ENCODE peak calls at places on chromosomes 2 and 18, in five cellular contexts. R, U, Y, N and Q are unnamed samples.

GRCh38 chr2:28350196-28350595 is 42.5 kb upstream of the FOSL2 start:
- DNase-seq in N (no peak), U (no peak), Y (no peak), R (no peak), Q (no peak)

GRCh38 chr2:201960300-201960699 is 73.4 kb upstream of the FZD7 start:
- DNase-seq in U (no peak), N (no peak), Y (no peak), R (no peak), Q (no peak)

GRCh38 chr18:42113529-42114191 is 158.6 kb downstream of the PIK3C3 start:
- DNase-seq in Y (no peak), N (no peak), R (peak), U (peak), Q (peak)

GRCh38 chr2:140603401-140603800 is 1527.4 kb downstream of the LRP1B start:
- DNase-seq in R (no peak), N (no peak), Y (no peak), U (peak), Q (no peak)

GRCh38 chr2:126244937-126245336 is 411.0 kb upstream of the GYPC start:
- DNase-seq in Y (peak), R (no peak), N (no peak), U (peak), Q (peak)

GRCh38 chr2:138724765-138725459 is 55.3 kb downstream of the NXPH2 start:
- DNase-seq in N (no peak), Y (no peak), U (no peak), R (no peak), Q (peak)

GRCh38 chr2:207469380-207469779 is 60.4 kb upstream of the CREB1 start:
- DNase-seq in N (no peak), R (no peak), U (no peak), Y (no peak), Q (no peak)

GRCh38 chr2:26724004-26724750 is 31.7 kb downstream of the KCNK3 start:
- DNase-seq in N (no peak), U (peak), R (no peak), Y (no peak), Q (peak)

GRCh38 chr2:37318401-37318800 is 6.2 kb downstream of the PRKD3 start:
- DNase-seq in U (peak), N (no peak), Y (peak), R (no peak), Q (no peak)

GRCh38 chr2:82491591-82491990 is 1967.5 kb downstream of the SUCLG1 start:
- DNase-seq in R (no peak), U (no peak), N (no peak), Y (no peak), Q (no peak)

GRCh38 chr2:134324942-134325341 is 71.1 kb downstream of the MGAT5 start:
- DNase-seq in Y (no peak), N (no peak), R (no peak), U (no peak), Q (no peak)

GRCh38 chr2:17851731-17852585 is 26.5 kb upstream of the KCNS3 start:
- DNase-seq in Y (peak), R (peak), U (peak), N (no peak), Q (peak)

GRCh38 chr2:171855401-171855800 is 38.6 kb downstream of the SLC25A12 start:
- DNase-seq in N (no peak), U (peak), Y (no peak), R (no peak), Q (no peak)

GRCh38 chr2:12050381-12050780 is 303.9 kb downstream of the LPIN1 start:
- DNase-seq in Y (no peak), U (peak), N (no peak), R (no peak), Q (no peak)

GRCh38 chr2:120938132-120938771 is 202.6 kb downstream of the GLI2 start:
- DNase-seq in R (no peak), N (no peak), Y (no peak), U (peak), Q (no peak)

GRCh38 chr18:48847807-48848486 is 102.8 kb downstream of the SMAD7 start:
- DNase-seq in N (no peak), Y (no peak), U (no peak), R (no peak), Q (no peak)

GRCh38 chr2:3340144-3340543 is 37.5 kb downstream of the EIPR1 start:
- DNase-seq in N (no peak), R (no peak), Y (no peak), U (no peak), Q (no peak)

GRCh38 chr2:239259173-239259572 is 141.6 kb downstream of the HDAC4 start:
- DNase-seq in R (no peak), U (no peak), N (no peak), Y (no peak), Q (no peak)

GRCh38 chr2:45506756-45507155 is 104.3 kb downstream of the SRBD1 start:
- DNase-seq in Y (no peak), R (no peak), N (no peak), U (no peak), Q (no peak)

GRCh38 chr2:108919571-108920373 is 69.2 kb downstream of the EDAR start:
- DNase-seq in R (no peak), N (no peak), Y (no peak), U (no peak), Q (no peak)

GRCh38 chr2:104901037-104901851 is 47.3 kb downstream of the POU3F3 start:
- DNase-seq in U (no peak), Y (no peak), N (no peak), R (no peak), Q (peak)

GRCh38 chr2:20698916-20699613 is 32.1 kb downstream of the GDF7 start:
- DNase-seq in R (no peak), Y (no peak), N (no peak), U (no peak), Q (no peak)

GRCh38 chr2:36444206-36444605 is 88.6 kb downstream of the CRIM1 start:
- DNase-seq in R (peak), N (no peak), U (no peak), Y (no peak), Q (no peak)

GRCh38 chr2:233462202-233462785 is 104.3 kb downstream of the USP40 start:
- DNase-seq in U (no peak), R (no peak), N (no peak), Y (no peak), Q (no peak)

GRCh38 chr18:13915973-13916372 is 637 bp upstream of the MC2R start:
- DNase-seq in U (peak), R (no peak), Y (no peak), N (no peak), Q (no peak)

GRCh38 chr18:7789853-7790552 is 222.9 kb downstream of the PTPRM start:
- DNase-seq in R (peak), U (peak), Y (no peak), N (no peak), Q (peak)

GRCh38 chr2:27992787-27993747 is 102.5 kb downstream of the BABAM2 start:
- DNase-seq in N (no peak), U (peak), Y (no peak), R (peak), Q (peak)

GRCh38 chr18:6956495-6956894 is 161.1 kb downstream of the LAMA1 start:
- DNase-seq in U (no peak), Y (no peak), N (no peak), R (no peak), Q (no peak)

GRCh38 chr2:43126817-43127207 is 99.6 kb downstream of the ZFP36L2 start:
- DNase-seq in U (no peak), Y (no peak), R (no peak), N (no peak), Q (no peak)

GRCh38 chr2:53018830-53019425 is 748.7 kb upstream of the CHAC2 start:
- DNase-seq in R (no peak), Y (no peak), N (no peak), U (peak), Q (peak)

GRCh38 chr18:78816916-78817315 is 162.7 kb upstream of the SALL3 start:
- DNase-seq in N (no peak), U (no peak), R (no peak), Y (no peak), Q (no peak)

GRCh38 chr18:7084080-7084765 is 33.4 kb downstream of the LAMA1 start:
- DNase-seq in U (peak), R (peak), Y (no peak), N (no peak), Q (peak)

GRCh38 chr2:105849431-105850179 is 104.9 kb downstream of the NCK2 start:
- DNase-seq in N (no peak), R (no peak), U (no peak), Y (no peak), Q (no peak)

GRCh38 chr18:73664896-73665295 is 482.7 kb downstream of the FBXO15 start:
- DNase-seq in Y (no peak), N (no peak), R (no peak), U (no peak), Q (no peak)

GRCh38 chr18:56823986-56824385 is 172.8 kb downstream of the WDR7 start:
- DNase-seq in Y (no peak), U (peak), N (no peak), R (no peak), Q (no peak)

GRCh38 chr2:29295843-29296242 is 180.6 kb downstream of the CLIP4 start:
- DNase-seq in Y (no peak), R (no peak), N (no peak), U (no peak), Q (peak)

GRCh38 chr2:99651930-99652670 is 162.3 kb upstream of the REV1 start:
- DNase-seq in R (no peak), U (peak), Y (no peak), N (no peak), Q (no peak)

GRCh38 chr2:181152221-181152620 is 171.8 kb downstream of the UBE2E3 start:
- DNase-seq in Y (no peak), N (no peak), R (no peak), U (no peak), Q (no peak)

GRCh38 chr2:101467306-101467705 is 7.6 kb downstream of the RFX8 start:
- DNase-seq in Y (no peak), N (no peak), R (peak), U (no peak), Q (no peak)

GRCh38 chr18:28113271-28114023 is 63.5 kb downstream of the CDH2 start:
- DNase-seq in Y (no peak), R (no peak), U (no peak), N (no peak), Q (no peak)